ENCODE peak calls at places on chromosomes 4 and X, in six cellular contexts. X is H1, M is GM12891, N is GM12878, R is K562, B is HepG2. W is an unnamed sample.

GRCh38 chr4:53635697-53636483 is 44.6 kb upstream of the LNX1 start:
- DNase-seq in X (no peak), M (no peak), N (no peak), R (no peak), B (no peak), W (no peak)

GRCh38 chr4:16616981-16617380 is 281.5 kb downstream of the LDB2 start:
- DNase-seq in X (no peak), M (no peak), N (no peak), R (no peak), B (no peak), W (no peak)

GRCh38 chr4:145324161-145324560 is 143.8 kb upstream of the OTUD4 start:
- DNase-seq in X (no peak), M (no peak), N (no peak), R (no peak), B (no peak), W (no peak)

GRCh38 chr4:173940146-173940545 is 343.3 kb downstream of the FBXO8 start:
- DNase-seq in X (no peak), M (no peak), N (no peak), R (no peak), B (no peak), W (no peak)

GRCh38 chrX:70455366-70456202 is 10.9 kb downstream of the DLG3 start:
- DNase-seq in X (peak), M (no peak), N (no peak), R (no peak), B (no peak), W (no peak)

GRCh38 chrX:151901821-151902220 is 10.9 kb upstream of the MAGEA4 start:
- DNase-seq in X (no peak), M (no peak), N (no peak), R (no peak), B (no peak), W (no peak)

GRCh38 chrX:66012094-66012534 is 27.8 kb downstream of the VSIG4 start:
- DNase-seq in X (no peak), M (no peak), N (peak), R (no peak), B (no peak), W (no peak)

GRCh38 chr4:41177016-41177415 is 37.3 kb downstream of the APBB2 start:
- DNase-seq in X (no peak), M (no peak), N (no peak), R (no peak), B (peak), W (no peak)

GRCh38 chr4:173560896-173561295 is 30.9 kb upstream of the HAND2 start:
- DNase-seq in X (no peak), M (no peak), N (no peak), R (no peak), B (no peak), W (no peak)

GRCh38 chr4:25283948-25284347 is 28.6 kb upstream of the ZCCHC4 start:
- DNase-seq in X (no peak), M (no peak), N (no peak), R (no peak), B (peak), W (no peak)

GRCh38 chr4:25280210-25280609 is 32.4 kb upstream of the ZCCHC4 start:
- DNase-seq in X (no peak), M (no peak), N (no peak), R (no peak), B (no peak), W (no peak)

DNA sequence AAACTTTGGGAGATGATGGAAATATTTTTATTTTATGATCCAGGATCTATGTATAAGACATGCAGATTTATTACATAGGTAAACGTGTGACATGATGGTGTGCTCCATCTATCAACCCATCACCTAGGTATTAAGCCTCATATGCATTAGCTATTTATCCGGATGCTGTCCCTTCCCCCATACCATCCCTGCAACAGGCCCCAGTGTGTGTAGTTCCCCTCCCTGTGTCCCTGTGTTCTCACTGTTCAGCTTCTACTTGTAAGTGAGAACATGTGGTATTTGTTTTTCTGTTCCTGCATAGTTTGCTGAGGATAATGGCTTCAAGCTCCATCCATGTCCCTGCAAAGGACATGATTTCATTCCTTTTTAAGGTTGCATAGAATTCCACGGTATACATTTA is 28.1 kb upstream of the ZCCHC4 start:
- DNase-seq in X (no peak), M (no peak), N (no peak), R (no peak), B (no peak), W (no peak)
- TF ChIP-seq POLR2AphosphoS5 in X (no peak), M (no peak), N (no peak), R (no peak), B (no peak), W (peak)

DNA sequence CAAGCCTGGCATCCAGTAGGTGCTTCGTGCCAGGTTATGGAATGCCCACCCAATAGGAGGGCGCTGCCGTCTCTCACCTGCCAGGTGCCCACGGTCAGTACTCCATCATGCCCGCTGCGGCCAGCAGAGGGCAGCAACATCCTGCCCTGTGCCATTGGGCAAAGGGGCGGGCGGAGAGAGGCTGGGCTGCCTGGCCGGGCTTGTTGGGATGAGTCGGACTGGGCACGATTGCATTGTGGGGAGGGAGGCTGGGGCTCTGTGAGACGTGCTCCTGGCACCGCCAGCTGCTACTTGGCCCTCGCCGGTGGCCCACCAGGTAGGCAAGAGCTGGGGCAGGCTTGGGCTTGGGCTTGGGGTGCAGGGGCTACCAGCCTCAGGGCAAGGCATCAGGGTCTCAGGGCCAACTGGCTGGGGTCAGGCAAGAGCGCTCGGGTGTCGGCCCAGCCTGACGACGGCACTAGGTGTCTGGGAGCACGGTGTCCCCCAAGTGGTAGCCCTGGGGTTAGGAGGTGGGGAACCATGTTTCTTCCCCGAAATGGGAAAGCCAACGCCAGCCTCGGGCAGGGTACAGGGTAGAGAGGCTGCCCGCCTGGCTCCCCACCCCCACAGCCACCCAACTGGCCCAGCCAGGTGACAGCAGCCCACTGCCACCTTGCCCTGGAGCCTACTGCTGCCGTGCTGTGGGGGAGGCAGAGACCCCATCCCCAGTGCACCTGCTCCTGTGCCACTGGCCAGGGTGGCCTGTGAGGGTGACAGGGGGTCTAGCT is at the start of gene PLXNB3:
- DNase-seq in X (peak), M (peak), N (peak), R (peak), B (peak), W (peak)
- TF ChIP-seq POLR2A in X (no peak), M (no peak), N (no peak), R (no peak), B (no peak), W (no peak)

DNA sequence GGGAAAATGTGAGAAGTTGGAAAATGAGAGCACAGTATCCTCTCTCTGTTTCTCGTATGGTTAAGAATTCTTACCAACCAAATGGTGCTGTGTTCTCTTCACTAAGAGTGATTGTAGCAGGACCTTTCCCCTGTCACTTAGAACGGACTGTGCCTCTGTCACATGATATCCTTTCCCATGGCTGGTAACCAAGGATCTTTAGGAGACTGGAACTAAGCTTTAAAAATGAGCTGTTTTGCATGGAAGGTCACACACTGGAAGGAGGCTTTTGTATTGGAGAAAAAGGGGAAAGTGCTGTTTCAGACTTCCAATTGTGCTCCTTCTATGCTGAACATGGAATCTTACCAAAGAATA is 148.5 kb downstream of the SLC4A4 start:
- DNase-seq in X (no peak), M (no peak), N (no peak), R (no peak), B (no peak), W (no peak)
- TF ChIP-seq TAF1 in X (no peak), M (no peak), N (no peak), R (no peak), B (no peak), W (no peak)

GRCh38 chrX:8405631-8406030 is 59.0 kb upstream of the VCX3B start:
- DNase-seq in X (no peak), M (no peak), N (no peak), R (no peak), B (no peak), W (no peak)

GRCh38 chrX:8404958-8405357 is 59.7 kb upstream of the VCX3B start:
- DNase-seq in X (no peak), M (no peak), N (no peak), R (no peak), B (no peak), W (no peak)

DNA sequence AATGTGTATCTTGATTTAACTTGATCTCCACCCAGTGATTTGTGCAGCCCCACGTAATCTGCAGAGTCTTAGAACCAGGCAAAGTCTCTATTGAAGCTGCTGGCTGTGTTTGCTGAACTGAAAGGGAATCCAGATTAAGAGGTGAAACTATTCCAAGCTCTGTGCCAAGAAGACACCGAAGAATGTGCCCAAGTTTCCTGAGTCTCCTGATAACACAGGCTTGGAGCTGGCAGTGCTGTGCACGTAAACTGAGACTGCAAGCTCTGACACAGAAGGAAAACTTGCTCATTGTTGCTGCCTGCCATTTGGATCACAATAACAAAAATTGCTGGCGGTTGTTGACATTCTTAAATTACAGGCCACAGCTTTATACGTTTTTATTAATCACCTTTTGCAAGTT is 60.2 kb upstream of the VCX3B start:
- DNase-seq in X (no peak), M (no peak), N (no peak), R (no peak), B (no peak), W (no peak)
- TF ChIP-seq POLR2AphosphoS5 in X (no peak), M (no peak), N (no peak), R (no peak), B (no peak), W (no peak)

DNA sequence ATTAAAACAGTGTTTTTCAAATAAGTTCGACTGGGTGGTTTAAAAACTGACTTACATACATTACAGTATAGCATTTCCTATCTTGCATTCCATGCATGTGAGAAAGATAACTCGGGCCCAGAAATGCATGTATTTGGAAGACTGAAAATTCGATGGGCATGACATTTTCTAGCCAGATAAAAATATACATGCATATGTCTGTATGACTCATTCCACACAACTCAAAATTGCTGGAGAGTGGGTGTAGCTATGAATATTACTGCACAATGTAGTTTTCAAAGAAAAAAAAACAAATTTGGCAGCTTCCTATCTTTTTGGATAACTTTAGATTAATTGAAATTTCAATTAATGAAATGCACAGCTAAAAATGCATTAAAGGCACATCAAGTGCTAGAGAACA is 54.4 kb upstream of the GABRA2 start:
- DNase-seq in X (no peak), M (no peak), N (no peak), R (no peak), B (no peak), W (no peak)
- TF ChIP-seq POLR2A in X (no peak), M (no peak), N (no peak), R (no peak), B (no peak), W (no peak)

GRCh38 chr4:13968723-13969122 is 341.2 kb upstream of the BOD1L1 start:
- DNase-seq in X (no peak), M (no peak), N (no peak), R (no peak), B (no peak), W (no peak)
- TF ChIP-seq TAF1 in X (no peak), M (no peak), N (no peak), R (no peak), B (no peak), W (no peak)

W was measured in GM12892.